ENCODE peak calls at places on chromosomes 5 and 9, in ten cellular contexts. P, B, J, Y, T, W, K, Z, L and Q are unnamed samples.

GRCh38 chr9:129042016-129042415 is 5.6 kb downstream of the MIGA2 start:
- DNase-seq in T (no peak), J (no peak), Z (no peak), P (no peak), Y (no peak), L (no peak), W (no peak), B (no peak), K (no peak), Q (no peak)

GRCh38 chr5:127311349-127311748 is 20.8 kb downstream of the MEGF10 start:
- DNase-seq in B (no peak), Y (no peak), J (no peak), Z (no peak), K (no peak), L (no peak), P (no peak), T (no peak), W (no peak), Q (no peak)

GRCh38 chr5:173645437-173645807 is 29.0 kb upstream of the BOD1 start:
- DNase-seq in B (no peak), K (peak; percentile 87), L (no peak), Z (no peak), J (peak; percentile 6), W (no peak), P (no peak), T (peak; percentile 38), Y (no peak), Q (peak; percentile 19)

GRCh38 chr9:98172604-98173003 is 19.8 kb downstream of the CORO2A start:
- DNase-seq in J (no peak), Y (no peak), P (no peak), Z (no peak), K (peak; percentile 52), T (peak; percentile 7), L (no peak), B (no peak), W (no peak), Q (no peak)

GRCh38 chr9:11457809-11458785 is 845.3 kb upstream of the PTPRD start:
- DNase-seq in P (no peak), J (no peak), B (no peak), W (no peak), T (no peak), K (no peak), Z (no peak), L (peak; percentile 3), Y (peak; percentile 12), Q (no peak)

GRCh38 chr9:73780916-73781315 is 629.3 kb downstream of the ANXA1 start:
- DNase-seq in Z (no peak), K (no peak), W (peak; percentile 32), T (no peak), J (peak; percentile 63), B (no peak), L (peak; percentile 98), Y (peak; percentile 92), P (no peak), Q (peak; percentile 42)

GRCh38 chr9:83208065-83208850 is 145.3 kb upstream of the RASEF start:
- DNase-seq in J (no peak), W (no peak), L (no peak), T (no peak), K (peak; percentile 3), Z (no peak), Y (no peak), B (no peak), P (no peak), Q (no peak)

GRCh38 chr9:126057869-126058467 is 268.7 kb upstream of the MVB12B start:
- DNase-seq in W (no peak), L (no peak), K (no peak), J (no peak), P (no peak), Z (no peak), B (no peak), Y (no peak), T (no peak), Q (no peak)

GRCh38 chr5:131795879-131796792 is 681 bp downstream of the FNIP1 start:
- DNase-seq in Y (peak; percentile 68), Z (no peak), B (peak; percentile 38), K (peak; percentile 87), W (peak; percentile 35), T (peak; percentile 51), J (peak; percentile 56), P (no peak), L (peak; percentile 42), Q (no peak)

GRCh38 chr5:131795128-131795719 is 1.6 kb downstream of the FNIP1 start:
- DNase-seq in B (no peak), Z (no peak), P (no peak), W (no peak), Y (no peak), L (no peak), K (no peak), J (no peak), T (no peak), Q (no peak)

GRCh38 chr5:131794596-131794995 is 2.2 kb downstream of the FNIP1 start:
- DNase-seq in L (no peak), T (no peak), B (no peak), P (peak; percentile 40), Y (no peak), J (no peak), Z (no peak), W (no peak), K (no peak), Q (no peak)

GRCh38 chr5:131792900-131793299 is 3.9 kb downstream of the FNIP1 start:
- DNase-seq in K (no peak), L (no peak), B (no peak), W (no peak), J (no peak), P (no peak), T (no peak), Z (no peak), Y (peak; percentile 35), Q (no peak)

DNA sequence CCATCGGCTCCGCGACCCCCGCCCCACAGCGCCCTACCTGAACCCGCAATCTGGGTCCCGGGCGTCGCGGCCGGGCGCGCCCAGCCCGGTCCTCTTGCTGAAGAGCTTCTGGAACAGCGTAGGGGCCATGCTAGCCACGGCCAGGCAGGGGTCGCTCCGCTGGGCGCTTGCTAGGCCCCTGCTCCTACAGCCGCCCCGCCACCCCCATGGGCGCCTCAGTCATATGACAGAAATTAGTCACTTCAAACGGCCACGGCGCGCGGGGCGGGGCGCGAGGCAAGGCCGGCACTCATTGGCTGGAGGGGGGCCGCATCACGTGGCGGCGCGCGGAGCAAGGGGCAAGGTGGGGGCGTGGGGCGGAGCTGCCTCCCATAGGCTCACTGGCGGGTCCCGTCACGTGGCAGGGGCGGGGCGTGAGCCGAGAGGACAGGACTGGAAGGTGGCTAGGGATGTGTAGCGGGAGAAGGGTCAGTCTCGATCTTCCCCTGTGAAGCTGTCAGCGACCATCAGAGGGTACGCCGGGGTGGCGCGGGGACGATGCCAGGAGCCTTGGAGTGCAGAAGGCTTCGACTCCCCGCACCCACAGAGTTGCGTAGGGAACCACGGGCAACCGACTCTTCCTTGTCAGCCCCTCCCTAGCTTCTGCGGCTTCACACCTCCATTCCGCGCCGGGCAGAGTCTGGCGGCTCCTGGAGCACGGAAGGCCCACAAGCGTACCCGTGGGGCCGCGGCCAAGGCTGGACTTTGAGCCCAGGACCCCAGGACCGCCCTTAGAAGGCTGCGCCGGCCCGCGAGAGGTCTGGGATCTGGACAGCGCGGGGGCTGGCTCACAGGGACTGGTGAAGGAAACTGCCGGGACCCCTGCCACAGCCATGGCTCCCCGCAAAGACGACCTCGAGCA is at the start of gene FNIP1:
- DNase-seq in K (peak; percentile 100), W (peak; percentile 98), B (peak; percentile 97), Y (peak; percentile 99), T (peak; percentile 93), L (peak; percentile 92), Z (peak; percentile 81), J (peak; percentile 97), P (peak; percentile 99), Q (peak; percentile 81)
- TF ChIP-seq CTCF in K (no peak), W (peak; percentile 11), B (peak; percentile 32), Y (no peak), T (peak; percentile 5), L (no peak), Z (no peak), J (no peak), P (no peak), Q (no peak)

GRCh38 chr5:78361226-78361993 is 993 bp downstream of the SCAMP1 start:
- DNase-seq in T (peak; percentile 78), W (peak; percentile 37), Z (no peak), Y (peak; percentile 67), J (peak; percentile 64), L (peak; percentile 84), P (peak; percentile 30), B (peak; percentile 5), K (peak; percentile 56), Q (no peak)
- TF ChIP-seq CTCF in T (peak; percentile 22), W (peak; percentile 52), Z (peak; percentile 45), Y (peak; percentile 20), J (peak; percentile 17), L (peak; percentile 28), P (peak; percentile 54), B (peak; percentile 45), K (no peak), Q (peak; percentile 28)

GRCh38 chr5:67395790-67396418 is 199.3 kb upstream of the CD180 start:
- DNase-seq in B (no peak), T (no peak), Y (no peak), K (no peak), W (no peak), P (no peak), L (peak; percentile 18), J (peak; percentile 20), Z (no peak), Q (no peak)
- TF ChIP-seq CTCF in B (no peak), T (no peak), Y (no peak), K (peak; percentile 30), W (no peak), P (no peak), L (no peak), J (no peak), Z (no peak), Q (no peak)

GRCh38 chr9:22098636-22099332 is 89.7 kb upstream of the CDKN2B start:
- DNase-seq in B (no peak), W (no peak), T (no peak), L (peak; percentile 90), P (no peak), J (peak; percentile 22), Y (no peak), Z (no peak), K (no peak), Q (no peak)

GRCh38 chr9:22103650-22104575 is 94.8 kb upstream of the CDKN2B start:
- DNase-seq in K (no peak), P (no peak), J (peak; percentile 92), W (peak; percentile 89), B (no peak), Z (no peak), L (peak; percentile 71), Y (peak; percentile 58), T (peak; percentile 75), Q (no peak)

GRCh38 chr9:22102347-22103053 is 93.4 kb upstream of the CDKN2B start:
- DNase-seq in B (no peak), T (no peak), L (no peak), J (no peak), Y (peak; percentile 50), W (no peak), Z (no peak), P (no peak), K (no peak), Q (no peak)

GRCh38 chr9:22097712-22098111 is 88.6 kb upstream of the CDKN2B start:
- DNase-seq in L (peak; percentile 91), Z (no peak), B (no peak), P (no peak), W (peak; percentile 73), K (no peak), Y (peak; percentile 79), J (peak; percentile 84), T (peak; percentile 88), Q (peak; percentile 85)

DNA sequence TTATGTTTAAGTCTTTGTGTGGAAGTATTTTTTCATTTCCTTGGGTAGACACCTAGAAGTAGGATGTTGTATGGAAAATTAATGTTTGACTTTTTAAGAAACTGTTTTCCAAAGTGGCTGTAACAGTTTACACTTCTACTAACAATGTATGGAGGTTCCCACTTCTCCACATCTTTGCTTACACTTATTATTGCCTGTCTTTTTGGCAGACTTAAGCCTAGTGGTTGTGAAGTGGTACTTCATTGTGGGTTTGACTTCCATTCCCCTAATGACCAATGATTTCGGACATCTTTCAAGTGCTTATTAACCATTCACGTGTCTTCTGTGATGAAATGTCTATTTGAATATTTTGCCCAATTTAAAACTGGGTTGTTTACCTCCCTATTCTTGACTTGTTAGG is 91.5 kb upstream of the CDKN2B start:
- DNase-seq in W (no peak), Y (no peak), Z (no peak), K (no peak), J (peak; percentile 22), T (no peak), B (no peak), L (no peak), P (no peak), Q (no peak)
- TF ChIP-seq CTCF in W (peak; percentile 24), Y (peak; percentile 23), Z (peak; percentile 50), K (no peak), J (peak; percentile 22), T (peak; percentile 14), B (peak; percentile 50), L (peak; percentile 30), P (peak; percentile 31), Q (no peak)